ENCODE peak calls at places on chromosome 2, in six cellular contexts. A is endothelial cell of umbilical vein, X is upper lobe of left lung, E is heart left ventricle, L is HCT116, Y is uterus. J is an unnamed sample.

GRCh38 chr2:5474716-5475115 is 217.5 kb upstream of the SOX11 start:
- DNase-seq in E (no peak), L (no peak), X (peak; percentile 48), Y (no peak), A (no peak), J (no peak)

GRCh38 chr2:95220449-95220848 is 13.1 kb downstream of the ZNF892 start:
- DNase-seq in L (no peak), E (no peak), A (no peak), X (no peak), Y (no peak), J (no peak)

GRCh38 chr2:27378096-27378808 is 2.3 kb downstream of the ZNF513 start:
- DNase-seq in Y (no peak), A (no peak), X (no peak), L (no peak), E (peak; percentile 20), J (no peak)

GRCh38 chr2:28654286-28654980 is 97.2 kb upstream of the PPP1CB start:
- DNase-seq in Y (no peak), A (no peak), E (no peak), L (no peak), X (no peak), J (no peak)

GRCh38 chr2:218898109-218898878 is 17.6 kb downstream of the WNT10A start:
- DNase-seq in Y (peak; percentile 72), E (peak; percentile 58), A (peak; percentile 35), X (peak; percentile 70), L (no peak), J (peak; percentile 80)

GRCh38 chr2:132426033-132426432 is 9.4 kb downstream of the GPR39 start:
- DNase-seq in X (no peak), Y (no peak), E (no peak), L (no peak), A (no peak), J (no peak)

GRCh38 chr2:5121677-5122076 is 570.5 kb upstream of the SOX11 start:
- DNase-seq in X (no peak), Y (no peak), E (no peak), L (no peak), A (no peak), J (no peak)

GRCh38 chr2:55965966-55966365 is 42.4 kb upstream of the EFEMP1 start:
- DNase-seq in E (no peak), X (no peak), L (no peak), A (peak; percentile 99), Y (no peak), J (no peak)

GRCh38 chr2:85750509-85751299 is 3.1 kb upstream of the ATOH8 start:
- DNase-seq in E (peak; percentile 76), L (peak; percentile 47), X (peak; percentile 83), A (peak; percentile 72), Y (peak; percentile 70), J (peak; percentile 75)

GRCh38 chr2:23291274-23291673 is 93.7 kb upstream of the KLHL29 start:
- DNase-seq in L (no peak), A (no peak), X (no peak), E (no peak), Y (peak; percentile 81), J (no peak)

GRCh38 chr2:88753833-88754584 is 62.5 kb downstream of the RPIA start:
- DNase-seq in E (no peak), X (no peak), Y (no peak), L (no peak), A (peak; percentile 22), J (no peak)

GRCh38 chr2:106828119-106828518 is 57.8 kb downstream of the ST6GAL2 start:
- DNase-seq in L (no peak), Y (no peak), X (no peak), A (no peak), E (no peak), J (no peak)

GRCh38 chr2:65438137-65438899 is 5.9 kb upstream of the SPRED2 start:
- DNase-seq in Y (no peak), A (no peak), L (no peak), X (no peak), E (no peak), J (no peak)

GRCh38 chr2:65436169-65436824 is 3.9 kb upstream of the SPRED2 start:
- DNase-seq in L (peak; percentile 63), E (peak; percentile 92), Y (peak; percentile 96), A (peak; percentile 59), X (peak; percentile 92), J (peak; percentile 91)

GRCh38 chr2:65437392-65438135 is 5.2 kb upstream of the SPRED2 start:
- DNase-seq in A (no peak), L (no peak), E (no peak), X (no peak), Y (no peak), J (no peak)

GRCh38 chr2:65435625-65436168 is 3.3 kb upstream of the SPRED2 start:
- DNase-seq in A (peak; percentile 55), X (peak; percentile 83), L (peak; percentile 66), E (peak; percentile 91), Y (peak; percentile 93), J (peak; percentile 85)

DNA sequence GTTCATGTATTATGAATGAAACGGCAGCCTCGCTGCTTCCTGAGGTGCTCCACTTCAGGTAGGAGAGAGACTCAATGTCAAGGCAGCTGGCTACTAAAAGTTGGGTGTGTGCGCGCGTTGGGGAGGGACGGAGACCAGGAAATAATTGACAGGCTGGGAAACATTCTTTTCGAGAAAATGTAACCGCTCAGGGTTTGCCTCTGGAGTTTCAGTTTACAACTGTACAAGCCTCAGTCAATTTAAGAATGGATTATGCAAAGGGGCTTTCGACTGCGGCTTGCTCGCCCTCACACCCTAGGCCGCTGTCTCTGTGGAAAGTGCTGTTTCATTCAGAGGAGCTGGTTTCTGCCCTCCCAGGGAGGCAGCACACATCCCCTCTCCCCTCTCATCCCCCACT is 4.4 kb upstream of the SPRED2 start:
- DNase-seq in Y (no peak), L (no peak), E (no peak), X (no peak), A (no peak), J (no peak)
- TF ChIP-seq POLR2A in Y (no peak), L (no peak), E (no peak), X (no peak), A (no peak), J (no peak)

GRCh38 chr2:234436482-234436837 is 60.4 kb downstream of the ARL4C start:
- DNase-seq in L (no peak), X (no peak), Y (no peak), E (no peak), A (no peak), J (no peak)

GRCh38 chr2:234437642-234438321 is 59.1 kb downstream of the ARL4C start:
- DNase-seq in X (no peak), L (no peak), Y (no peak), A (no peak), E (peak; percentile 42), J (no peak)

GRCh38 chr2:234433201-234433600 is 63.7 kb downstream of the ARL4C start:
- DNase-seq in E (no peak), Y (no peak), L (no peak), A (no peak), X (no peak), J (no peak)

GRCh38 chr2:234435836-234436481 is 60.9 kb downstream of the ARL4C start:
- DNase-seq in L (no peak), X (no peak), Y (no peak), E (no peak), A (peak; percentile 65), J (no peak)

DNA sequence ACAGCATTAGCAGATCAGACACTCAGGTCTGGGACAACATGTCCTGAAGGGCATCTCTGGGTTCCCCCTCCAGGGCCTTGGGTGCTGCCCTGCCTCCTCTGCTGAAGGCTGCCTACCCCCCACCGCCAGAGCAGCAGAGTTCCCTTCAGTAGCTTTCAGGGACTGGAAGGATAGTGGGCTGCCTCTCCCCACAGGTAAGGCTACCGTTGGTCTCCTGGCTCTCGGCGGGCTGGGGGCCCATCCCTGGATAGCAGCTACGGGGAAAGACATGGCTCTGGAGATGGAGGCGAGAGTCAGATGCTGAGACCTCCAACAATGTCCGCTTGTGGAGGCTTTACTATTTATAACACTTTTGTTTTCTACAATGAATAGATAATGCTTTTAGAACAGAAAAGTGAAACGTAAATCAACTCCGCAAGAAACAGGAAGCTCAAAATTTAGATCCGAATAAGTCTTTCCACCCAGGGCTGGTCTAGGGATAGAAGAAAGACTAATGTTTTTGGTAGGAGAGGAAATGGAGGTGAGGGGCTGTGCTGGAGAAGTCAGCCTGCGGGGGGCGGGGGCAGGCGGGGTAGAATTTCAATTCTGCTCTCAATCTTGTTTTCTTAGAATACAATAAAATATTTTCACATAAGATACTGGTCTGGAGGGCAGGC is 58.4 kb downstream of the ARL4C start:
- DNase-seq in L (no peak), E (no peak), X (no peak), A (no peak), Y (no peak), J (no peak)
- TF ChIP-seq POLR2A in L (no peak), E (no peak), X (no peak), A (no peak), Y (no peak), J (no peak)

DNA sequence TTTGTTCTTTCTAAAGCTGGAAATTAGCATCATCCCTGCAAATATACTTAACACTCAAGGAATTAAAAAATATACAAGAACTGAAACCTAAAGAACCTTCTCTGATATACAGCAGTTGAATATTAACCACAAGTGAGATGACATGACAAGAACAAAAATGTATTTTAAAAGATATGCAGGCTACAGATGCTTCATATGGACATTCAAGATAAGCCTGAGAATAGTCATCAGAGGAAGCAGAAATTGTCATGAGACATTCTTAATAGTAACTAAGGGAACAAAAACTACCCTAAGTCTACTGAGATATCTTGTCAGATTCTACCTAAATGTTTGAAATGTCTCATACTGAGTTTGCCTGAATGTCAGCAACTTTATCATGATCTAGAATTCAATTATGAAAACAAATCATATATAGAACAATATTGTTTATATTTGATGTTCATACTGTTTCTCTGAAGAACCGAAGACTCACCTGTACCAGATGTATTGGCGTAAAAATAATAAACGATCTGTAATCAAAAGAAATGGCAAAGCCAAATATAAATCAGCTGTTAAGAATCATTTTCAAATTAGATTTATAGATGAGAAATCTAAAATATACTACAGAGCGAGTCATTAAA is 4.7 kb downstream of the NBAS start:
- DNase-seq in L (no peak), E (no peak), X (no peak), Y (no peak), A (no peak), J (no peak)
- TF ChIP-seq POLR2A in L (no peak), E (no peak), X (no peak), Y (no peak), A (no peak), J (no peak)

GRCh38 chr2:74552914-74553811 is 579 bp downstream of the LOXL3 start:
- DNase-seq in Y (peak; percentile 36), A (no peak), E (no peak), X (no peak), L (no peak), J (no peak)

GRCh38 chr2:74555610-74556103 is 1.1 kb downstream of the DOK1 start:
- DNase-seq in E (no peak), A (no peak), X (peak; percentile 61), L (no peak), Y (no peak), J (no peak)

GRCh38 chr2:74551942-74552913 is 1.5 kb downstream of the LOXL3 start:
- DNase-seq in Y (no peak), X (no peak), A (no peak), E (no peak), L (no peak), J (no peak)

GRCh38 chr2:74554821-74555531 is 456 bp downstream of the DOK1 start:
- DNase-seq in L (no peak), Y (peak; percentile 52), E (peak; percentile 42), X (peak; percentile 63), A (peak; percentile 63), J (peak; percentile 64)

GRCh38 chr2:74553892-74554820 is at the start of the genes DOK1 and LOXL3:
- DNase-seq in E (peak; percentile 92), Y (peak; percentile 87), A (peak; percentile 69), X (peak; percentile 92), L (no peak), J (peak; percentile 93)
- TF ChIP-seq POLR2A in E (no peak), Y (peak; percentile 20), A (peak; percentile 14), X (peak; percentile 55), L (no peak), J (peak; percentile 49)

GRCh38 chr2:127143851-127144782 is 37.2 kb upstream of the BIN1 start:
- DNase-seq in E (no peak), A (peak; percentile 32), L (peak; percentile 12), Y (no peak), X (no peak), J (no peak)
- TF ChIP-seq POLR2A in E (no peak), A (no peak), L (no peak), Y (no peak), X (no peak), J (no peak)